ENCODE peak calls at places on chromosomes 16 and 17, in four cellular contexts. G is A549, R is GM23338, C is SK-N-SH. I is an unnamed sample.
A peak's percentile ranks its signal among the peaks of the same experiment; 100 is the strongest.

GRCh38 chr16:89395150-89396142 is 94.9 kb downstream of the ANKRD11 start:
- DNase-seq in G (peak; percentile 88), R (no peak), C (peak; percentile 69), I (peak; percentile 46)

GRCh38 chr17:61040666-61041065 is 359.0 kb upstream of the TBX2 start:
- DNase-seq in G (no peak), R (no peak), C (peak; percentile 57), I (no peak)

GRCh38 chr16:2040450-2041105 is 7.1 kb downstream of the NTHL1 start:
- DNase-seq in G (no peak), R (no peak), C (peak; percentile 57), I (no peak)

GRCh38 chr17:78817123-78817522 is 23.5 kb downstream of the USP36 start:
- DNase-seq in G (no peak), R (no peak), C (no peak), I (no peak)

GRCh38 chr16:66954097-66954659 is 6.9 kb upstream of the CES3 start:
- DNase-seq in G (peak; percentile 81), R (peak; percentile 89), C (peak; percentile 83), I (no peak)

GRCh38 chr16:30413116-30413806 is 5.9 kb downstream of the ZNF771 start:
- DNase-seq in G (no peak), R (no peak), C (no peak), I (no peak)

GRCh38 chr17:78263063-78263735 is 31.8 kb downstream of the TMEM235 start:
- DNase-seq in G (no peak), R (no peak), C (peak; percentile 90), I (no peak)

GRCh38 chr17:19502517-19502916 is 31.1 kb upstream of the SLC47A1 start:
- DNase-seq in G (no peak), R (no peak), C (no peak), I (no peak)

GRCh38 chr17:14471052-14471451 is 170.2 kb downstream of the HS3ST3B1 start:
- DNase-seq in G (peak; percentile 89), R (no peak), C (no peak), I (peak; percentile 30)

GRCh38 chr17:45092932-45093430 is 31.9 kb downstream of the NMT1 start:
- DNase-seq in G (peak; percentile 94), R (no peak), C (no peak), I (peak; percentile 60)

GRCh38 chr17:49197346-49197998 is 12.9 kb downstream of the GNGT2 start:
- DNase-seq in G (peak; percentile 58), R (no peak), C (no peak), I (no peak)

GRCh38 chr16:1181715-1182671 is 29.1 kb downstream of the CACNA1H start:
- DNase-seq in G (peak; percentile 83), R (no peak), C (no peak), I (no peak)

GRCh38 chr17:39634384-39634871 is 2.5 kb upstream of the STARD3 start:
- DNase-seq in G (peak; percentile 68), R (peak; percentile 85), C (peak; percentile 74), I (no peak)

GRCh38 chr16:79468236-79468635 is 132.3 kb downstream of the MAF start:
- DNase-seq in G (no peak), R (no peak), C (no peak), I (no peak)

GRCh38 chr17:953767-954166 is 25.8 kb downstream of the NXN start:
- DNase-seq in G (no peak), R (no peak), C (no peak), I (no peak)

GRCh38 chr16:76650579-76650978 is 373.4 kb downstream of the CNTNAP4 start:
- DNase-seq in G (peak; percentile 31), R (no peak), C (no peak), I (no peak)

GRCh38 chr17:7068268-7068667 is 11.8 kb downstream of the CLEC10A start:
- DNase-seq in G (no peak), R (no peak), C (no peak), I (no peak)

GRCh38 chr16:67847064-67847861 is at the start of gene CENPT:
- DNase-seq in G (peak; percentile 66), R (peak; percentile 62), C (peak; percentile 55), I (no peak)

GRCh38 chr16:23137256-23137655 is 12.0 kb downstream of the USP31 start:
- DNase-seq in G (no peak), R (no peak), C (no peak), I (no peak)

GRCh38 chr17:44830359-44831269 is 527 bp upstream of the GJC1 start:
- DNase-seq in G (peak; percentile 59), R (peak; percentile 92), C (no peak), I (no peak)

GRCh38 chr17:61279476-61280145 is 120.0 kb upstream of the TBX2 start:
- DNase-seq in G (no peak), R (no peak), C (no peak), I (no peak)

DNA sequence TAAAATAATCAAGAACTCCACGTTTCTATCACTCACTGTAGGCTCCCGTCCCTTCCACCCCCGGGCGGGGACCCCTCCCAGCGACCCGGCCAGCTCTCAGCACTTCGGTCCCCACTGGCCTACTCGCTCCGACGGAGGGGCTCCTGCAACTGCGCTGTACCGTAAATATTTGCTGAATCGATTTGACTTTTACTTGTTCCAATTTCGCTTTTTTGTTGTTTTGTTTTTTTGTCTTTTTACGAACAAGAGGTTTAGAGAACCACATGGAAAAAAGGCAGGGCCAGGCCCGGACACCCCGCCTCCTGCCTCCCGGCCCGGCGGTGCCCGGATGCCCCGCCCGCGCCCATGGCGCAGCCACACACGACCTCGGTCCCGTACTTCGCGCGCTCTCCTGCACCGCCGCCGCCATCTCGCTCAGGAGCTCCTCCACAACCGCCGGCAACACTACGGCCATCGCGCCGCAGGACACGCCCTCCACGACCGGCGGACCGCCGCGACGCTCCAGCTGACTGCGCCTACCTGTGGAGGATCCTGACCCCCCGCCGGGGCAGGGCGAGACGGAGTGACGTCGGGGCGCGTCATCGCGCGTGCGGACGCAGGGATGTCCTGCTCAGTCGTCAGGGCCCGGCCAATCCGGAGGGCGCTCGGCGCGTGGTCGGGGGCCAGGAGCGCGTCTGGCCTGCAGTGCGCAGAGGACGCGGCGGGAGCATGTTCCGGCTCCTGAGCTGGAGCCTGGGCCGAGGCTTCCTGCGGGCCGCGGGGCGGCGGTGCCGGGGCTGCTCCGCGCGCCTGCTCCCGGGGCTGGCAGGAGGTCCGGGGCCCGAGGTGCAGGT is at the start of the genes TTC19 and ZSWIM7:
- DNase-seq in G (peak; percentile 99), R (peak; percentile 97), C (peak; percentile 99), I (peak; percentile 81)
- TF ChIP-seq REST in G (no peak), R (no peak), C (peak; percentile 53), I (no peak)

GRCh38 chr17:28371245-28372202 is at the start of gene SARM1:
- DNase-seq in G (peak; percentile 94), R (peak; percentile 99), C (peak; percentile 98), I (peak; percentile 30)
- TF ChIP-seq REST in G (no peak), R (no peak), C (no peak), I (peak; percentile 30)

GRCh38 chr16:81714593-81714992 is 64.5 kb upstream of the PLCG2 start:
- DNase-seq in G (no peak), R (no peak), C (no peak), I (no peak)
- TF ChIP-seq REST in G (no peak), R (no peak), C (no peak), I (no peak)

GRCh38 chr17:75144816-75145511 is 9.3 kb downstream of the JPT1 start:
- DNase-seq in G (no peak), R (no peak), C (no peak), I (no peak)
- TF ChIP-seq REST in G (no peak), R (no peak), C (no peak), I (no peak)

GRCh38 chr17:50631908-50632571 is 2.6 kb upstream of the ABCC3 start:
- DNase-seq in G (peak; percentile 55), R (no peak), C (peak; percentile 20), I (no peak)
- TF ChIP-seq REST in G (peak; percentile 81), R (no peak), C (peak; percentile 90), I (peak; percentile 89)

GRCh38 chr16:21523411-21524067 is 75.8 kb upstream of the METTL9 start:
- DNase-seq in G (no peak), R (no peak), C (no peak), I (no peak)
- TF ChIP-seq REST in G (no peak), R (no peak), C (no peak), I (no peak)

GRCh38 chr16:50947826-50948225 is 203.2 kb downstream of the SALL1 start:
- DNase-seq in G (no peak), R (no peak), C (no peak), I (no peak)

GRCh38 chr16:50946606-50947005 is 204.5 kb downstream of the SALL1 start:
- DNase-seq in G (no peak), R (no peak), C (no peak), I (no peak)

GRCh38 chr16:50944431-50944830 is 202.5 kb downstream of the CYLD start:
- DNase-seq in G (no peak), R (no peak), C (no peak), I (no peak)

GRCh38 chr16:50946098-50946497 is 204.2 kb downstream of the CYLD start:
- DNase-seq in G (no peak), R (no peak), C (no peak), I (no peak)

GRCh38 chr16:50945136-50945535 is 203.2 kb downstream of the CYLD start:
- DNase-seq in G (no peak), R (no peak), C (no peak), I (no peak)
- TF ChIP-seq REST in G (no peak), R (no peak), C (no peak), I (no peak)

DNA sequence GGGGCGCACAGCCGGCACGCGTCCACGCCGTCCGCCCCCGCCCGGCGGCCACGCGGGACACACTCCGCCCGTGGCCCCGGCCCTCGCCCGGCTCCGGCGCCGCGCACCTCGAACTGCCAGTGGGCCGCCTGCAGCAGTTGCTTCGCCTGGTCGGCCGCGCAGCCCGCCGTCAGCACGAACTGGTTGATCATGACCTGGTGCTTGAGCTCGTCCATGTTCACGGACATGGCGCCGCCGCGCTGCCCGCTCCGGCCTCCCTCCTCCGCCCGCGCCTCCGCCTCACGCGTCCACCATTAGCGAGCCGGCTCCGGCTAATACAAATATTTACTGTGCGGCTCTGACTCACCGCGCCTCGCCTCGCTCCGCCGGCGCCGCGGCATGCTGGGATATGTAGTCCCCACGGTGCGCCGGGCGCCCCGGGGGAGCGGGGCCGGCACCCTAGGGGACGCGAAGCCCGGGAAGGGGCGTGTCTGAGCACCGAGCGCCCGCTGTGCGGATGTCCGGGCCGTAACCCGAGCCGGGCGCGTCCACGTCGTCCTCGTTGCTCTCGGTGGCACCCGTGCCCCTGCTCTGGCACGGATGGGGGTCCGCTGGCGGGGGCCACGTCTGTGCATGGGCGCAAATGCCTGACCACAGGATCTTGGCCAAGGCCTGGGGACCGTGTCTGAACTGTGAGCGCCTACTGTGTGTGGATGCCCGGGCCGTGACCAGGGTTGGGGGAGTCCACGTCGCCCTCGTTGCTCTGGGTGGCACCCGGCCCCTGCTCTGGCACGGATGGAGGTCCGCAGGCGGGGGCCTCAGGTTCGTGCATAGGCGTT is at the start of gene UBALD1:
- DNase-seq in G (peak; percentile 93), R (peak; percentile 90), C (peak; percentile 93), I (peak; percentile 36)
- TF ChIP-seq REST in G (no peak), R (no peak), C (no peak), I (no peak)

GRCh38 chr17:51012538-51012937 is 108.1 kb downstream of the SPAG9 start:
- DNase-seq in G (no peak), R (no peak), C (no peak), I (no peak)
- TF ChIP-seq REST in G (no peak), R (no peak), C (no peak), I (no peak)

I was measured in Panc1.